ENCODE peak calls at places on chromosomes 3 and 15, in nine cellular contexts. S, R, Y, Z, C, K, X, A and V are unnamed samples.

GRCh38 chr15:25176616-25176923 is 221.8 kb downstream of the SNRPN start:
- DNase-seq in X (peak), C (no peak), Y (no peak), S (no peak), A (peak), Z (no peak), R (peak), K (no peak), V (peak)

GRCh38 chr3:127851899-127852298 is 29.6 kb upstream of the MGLL start:
- DNase-seq in Y (no peak), X (no peak), K (no peak), C (no peak), S (no peak), Z (peak), R (no peak), A (no peak), V (no peak)

GRCh38 chr3:141491929-141492328 is 5.1 kb downstream of the RASA2 start:
- DNase-seq in Y (no peak), Z (no peak), S (no peak), C (no peak), K (no peak), X (no peak), A (no peak), R (no peak), V (no peak)

GRCh38 chr3:172276103-172276502 is 172.2 kb downstream of the GHSR start:
- DNase-seq in S (no peak), Z (no peak), R (no peak), C (no peak), X (no peak), A (no peak), K (no peak), Y (no peak), V (no peak)

GRCh38 chr3:124467980-124468902 is 262.0 kb upstream of the UMPS start:
- DNase-seq in S (no peak), C (peak), Y (peak), R (peak), K (peak), X (peak), Z (peak), A (no peak), V (peak)

GRCh38 chr15:67850995-67851535 is 11.2 kb upstream of the RNU6-1 start:
- DNase-seq in Y (peak), X (no peak), Z (no peak), S (no peak), R (no peak), C (no peak), A (no peak), K (peak), V (no peak)

GRCh38 chr15:25772500-25772899 is 90.6 kb downstream of the ATP10A start:
- DNase-seq in Y (no peak), S (no peak), Z (no peak), X (no peak), R (peak), C (no peak), A (no peak), K (no peak), V (no peak)

GRCh38 chr3:44845528-44846520 is 15.9 kb upstream of the TMEM42 start:
- DNase-seq in X (no peak), C (no peak), S (no peak), K (peak), A (no peak), Z (no peak), Y (peak), R (no peak), V (no peak)

GRCh38 chr3:111589303-111590095 is 5.6 kb downstream of the ZBED2 start:
- DNase-seq in X (no peak), C (peak), K (peak), A (no peak), R (no peak), Z (no peak), S (no peak), Y (no peak), V (no peak)

GRCh38 chr15:72534522-72534921 is 60.4 kb downstream of the ARIH1 start:
- DNase-seq in S (no peak), C (no peak), K (no peak), A (no peak), R (no peak), Y (no peak), Z (no peak), X (no peak), V (no peak)

GRCh38 chr3:55571913-55572312 is 84.8 kb upstream of the WNT5A start:
- DNase-seq in A (peak), Y (peak), C (no peak), R (peak), S (peak), Z (peak), X (peak), K (no peak), V (peak)

GRCh38 chr15:89777821-89778380 is 1.8 kb downstream of the MESP2 start:
- DNase-seq in S (no peak), K (no peak), Z (no peak), R (no peak), X (no peak), Y (no peak), C (no peak), A (no peak), V (no peak)

GRCh38 chr3:62768896-62769295 is 106.3 kb downstream of the CADPS start:
- DNase-seq in S (no peak), X (no peak), A (no peak), R (no peak), K (no peak), Z (no peak), C (no peak), Y (no peak), V (no peak)

GRCh38 chr3:187705164-187705563 is 2.8 kb upstream of the RTP2 start:
- DNase-seq in Y (no peak), X (no peak), Z (no peak), S (no peak), C (no peak), K (no peak), R (no peak), A (no peak), V (no peak)

GRCh38 chr15:63991706-63992105 is 54.6 kb downstream of the DAPK2 start:
- DNase-seq in A (no peak), X (no peak), C (no peak), R (no peak), Z (no peak), Y (no peak), K (no peak), S (no peak), V (no peak)

GRCh38 chr3:27508421-27508820 is 24.2 kb upstream of the SLC4A7 start:
- DNase-seq in R (no peak), A (no peak), C (no peak), Y (peak), Z (no peak), S (no peak), K (no peak), X (no peak), V (no peak)

GRCh38 chr3:193842029-193842782 is 249.2 kb downstream of the OPA1 start:
- DNase-seq in A (no peak), R (no peak), Z (no peak), X (peak), S (no peak), Y (no peak), C (no peak), K (no peak), V (no peak)

GRCh38 chr3:12430086-12430485 is 54.2 kb upstream of the TSEN2 start:
- DNase-seq in R (no peak), C (no peak), A (no peak), K (no peak), Z (no peak), Y (no peak), X (no peak), S (no peak), V (no peak)

GRCh38 chr3:142724682-142725351 is 983 bp downstream of the TRPC1 start:
- DNase-seq in K (peak), S (peak), R (peak), C (peak), Y (peak), X (peak), Z (peak), A (no peak), V (peak)

GRCh38 chr3:117322866-117323265 is 613.3 kb downstream of the TUSC7 start:
- DNase-seq in Z (peak), R (no peak), X (no peak), S (no peak), K (peak), Y (peak), C (no peak), A (no peak), V (no peak)

GRCh38 chr15:71431345-71432336 is 316.4 kb downstream of the THSD4 start:
- DNase-seq in Z (no peak), X (no peak), K (no peak), S (no peak), Y (no peak), C (no peak), R (no peak), A (no peak), V (no peak)

GRCh38 chr3:151268267-151269235 is 9.8 kb downstream of the P2RY14 start:
- DNase-seq in Z (no peak), S (no peak), K (peak), X (peak), R (no peak), C (no peak), A (no peak), Y (no peak), V (no peak)

GRCh38 chr3:113441051-113441770 is at the start of gene CFAP44:
- DNase-seq in S (peak), A (peak), Z (peak), Y (peak), X (peak), R (peak), C (no peak), K (peak), V (peak)

GRCh38 chr3:76646921-76647562 is 392.9 kb upstream of the ROBO2 start:
- DNase-seq in K (no peak), A (no peak), Z (peak), X (no peak), Y (no peak), S (no peak), R (no peak), C (no peak), V (no peak)

GRCh38 chr15:42688301-42688700 is 48.6 kb downstream of the CDAN1 start:
- DNase-seq in A (no peak), S (no peak), R (no peak), X (no peak), K (no peak), Y (no peak), Z (no peak), C (no peak), V (no peak)

GRCh38 chr3:173894-174293 is 22.7 kb upstream of the CHL1 start:
- DNase-seq in Y (no peak), R (no peak), S (no peak), C (no peak), K (no peak), A (no peak), Z (no peak), X (no peak), V (no peak)

GRCh38 chr3:46695177-46695961 is 1.9 kb upstream of the ALS2CL start:
- DNase-seq in S (peak), A (no peak), K (no peak), X (peak), Y (no peak), Z (peak), C (peak), R (no peak), V (peak)

GRCh38 chr3:86845731-86846130 is 145.2 kb downstream of the VGLL3 start:
- DNase-seq in A (no peak), C (no peak), Z (peak), X (no peak), S (no peak), K (no peak), Y (no peak), R (no peak), V (no peak)

GRCh38 chr15:51244366-51244977 is 93.9 kb downstream of the CYP19A1 start:
- DNase-seq in R (no peak), X (no peak), C (no peak), K (peak), S (no peak), Y (peak), Z (no peak), A (no peak), V (no peak)

GRCh38 chr15:36152961-36153360 is 426.5 kb upstream of the CDIN1 start:
- DNase-seq in C (no peak), A (no peak), R (no peak), Z (no peak), K (no peak), S (no peak), Y (no peak), X (no peak), V (no peak)

GRCh38 chr3:59884409-59884808 is 834.6 kb upstream of the CFAP20DC start:
- DNase-seq in A (no peak), C (no peak), Y (no peak), K (no peak), R (no peak), Z (no peak), S (no peak), X (no peak), V (no peak)

GRCh38 chr15:25543156-25543555 is 104.3 kb upstream of the UBE3A start:
- DNase-seq in X (peak), C (no peak), S (peak), A (peak), K (peak), Z (peak), Y (peak), R (no peak), V (peak)

GRCh38 chr15:51281368-51281967 is 56.9 kb downstream of the CYP19A1 start:
- DNase-seq in Z (peak), A (no peak), X (peak), R (peak), K (peak), S (peak), Y (peak), C (peak), V (peak)

GRCh38 chr3:32621466-32621865 is 50.8 kb upstream of the DYNC1LI1 start:
- DNase-seq in A (no peak), R (no peak), C (no peak), Z (no peak), K (no peak), X (no peak), Y (no peak), S (no peak), V (no peak)

GRCh38 chr3:169104541-169104940 is 559.0 kb downstream of the MECOM start:
- DNase-seq in C (no peak), A (no peak), K (peak), Y (peak), R (no peak), S (no peak), Z (no peak), X (no peak), V (no peak)

GRCh38 chr3:194561306-194561974 is 71.8 kb downstream of the TMEM44 start:
- DNase-seq in R (no peak), Z (no peak), A (no peak), C (no peak), Y (peak), S (no peak), K (peak), X (no peak), V (no peak)

GRCh38 chr3:56254835-56255234 is 213.4 kb downstream of the ERC2 start:
- DNase-seq in Z (no peak), X (no peak), R (no peak), S (no peak), Y (peak), K (peak), C (peak), A (no peak), V (no peak)

GRCh38 chr3:157436583-157437300 is at the start of gene PTX3:
- DNase-seq in R (peak), Z (peak), X (no peak), A (no peak), Y (peak), K (peak), S (no peak), C (no peak), V (peak)

GRCh38 chr3:69209413-69209812 is 87.0 kb upstream of the LMOD3 start:
- DNase-seq in K (no peak), X (no peak), Y (no peak), R (no peak), C (no peak), S (no peak), A (no peak), Z (no peak), V (no peak)
- H3K4me3 ChIP-seq in K (no peak), X (no peak), Y (no peak), R (no peak), C (no peak), S (no peak), A (no peak), Z (no peak), V (no peak)

GRCh38 chr3:126397610-126398422 is 3.1 kb downstream of the CFAP100 start:
- DNase-seq in K (no peak), Y (no peak), S (peak), C (no peak), Z (no peak), A (peak), R (no peak), X (no peak), V (no peak)
- H3K4me3 ChIP-seq in K (no peak), Y (no peak), S (no peak), C (no peak), Z (no peak), A (no peak), R (no peak), X (no peak), V (no peak)

GRCh38 chr3:114745322-114746240 is 401.5 kb downstream of the ZBTB20 start:
- DNase-seq in X (no peak), R (no peak), K (peak), Y (peak), A (no peak), Z (peak), C (peak), S (no peak), V (no peak)
- H3K4me3 ChIP-seq in X (peak), R (no peak), K (no peak), Y (peak), A (peak), Z (no peak), C (peak), S (no peak), V (no peak)

GRCh38 chr3:126469479-126469878 is 6.2 kb downstream of the ZXDC start:
- DNase-seq in S (peak), C (no peak), Z (no peak), R (no peak), Y (no peak), X (no peak), A (no peak), K (no peak), V (peak)

GRCh38 chr3:126475411-126476114 is at the start of gene ZXDC:
- DNase-seq in R (peak), S (peak), C (peak), X (peak), K (peak), Y (peak), A (peak), Z (peak), V (peak)

GRCh38 chr3:126473292-126474168 is 2.2 kb downstream of the ZXDC start:
- DNase-seq in Y (no peak), R (no peak), S (no peak), A (no peak), X (no peak), K (no peak), Z (no peak), C (no peak), V (no peak)

GRCh38 chr3:126474498-126475410 is 937 bp downstream of the ZXDC start:
- DNase-seq in S (peak), Y (peak), R (no peak), C (peak), Z (peak), K (peak), A (no peak), X (peak), V (peak)

DNA sequence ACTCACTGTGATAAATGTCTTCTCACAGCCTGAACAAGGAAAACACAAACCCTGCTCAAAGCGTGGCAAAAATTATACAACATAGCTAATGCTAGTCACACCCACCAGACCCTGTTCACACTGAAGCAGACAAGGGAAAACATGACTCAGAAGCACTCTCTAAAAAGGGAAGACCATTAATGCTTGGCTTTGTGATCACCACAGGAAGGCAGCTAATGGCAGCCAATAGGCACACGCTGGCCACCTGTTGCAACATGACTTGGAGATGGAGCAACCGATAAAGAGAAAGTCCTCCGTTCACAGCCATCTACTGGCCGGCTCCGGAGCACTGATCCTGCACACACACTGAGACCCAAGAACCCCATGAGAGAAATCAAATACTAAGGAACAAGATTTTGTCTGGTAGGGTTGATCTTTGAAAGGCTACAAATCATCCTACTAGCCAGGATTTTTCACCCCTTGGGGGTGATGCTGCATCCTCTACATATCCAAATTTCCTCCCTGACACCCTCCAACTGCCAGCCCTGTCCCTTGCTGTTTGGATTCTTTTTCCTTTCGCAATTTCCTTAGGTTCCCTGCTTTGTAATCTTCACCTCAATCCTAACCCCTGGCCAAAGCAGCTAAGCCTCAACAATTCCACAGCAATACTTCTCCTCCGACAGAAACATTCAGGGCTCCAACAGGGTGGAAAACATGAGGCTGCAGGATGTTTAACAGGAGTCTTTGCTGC is 3.2 kb downstream of the ZXDC start:
- DNase-seq in K (peak), Z (no peak), S (peak), X (peak), Y (peak), A (no peak), C (peak), R (no peak), V (peak)
- H3K4me3 ChIP-seq in K (peak), Z (no peak), S (peak), X (no peak), Y (peak), A (no peak), C (peak), R (no peak), V (no peak)

GRCh38 chr15:62834686-62835279 is 207.8 kb upstream of the TPM1 start:
- DNase-seq in Z (no peak), R (no peak), K (no peak), C (no peak), X (peak), S (no peak), A (no peak), Y (no peak), V (no peak)

GRCh38 chr15:62835351-62835750 is 207.2 kb upstream of the TPM1 start:
- DNase-seq in R (no peak), C (no peak), S (no peak), Z (no peak), A (no peak), Y (peak), K (peak), X (no peak), V (peak)

GRCh38 chr15:62833671-62834070 is 208.9 kb upstream of the TPM1 start:
- DNase-seq in K (no peak), S (no peak), Y (peak), A (no peak), X (no peak), R (no peak), C (no peak), Z (peak), V (no peak)

GRCh38 chr15:62832231-62832630 is 210.3 kb upstream of the TPM1 start:
- DNase-seq in R (no peak), A (no peak), C (no peak), S (no peak), X (no peak), Y (no peak), Z (no peak), K (no peak), V (no peak)

DNA sequence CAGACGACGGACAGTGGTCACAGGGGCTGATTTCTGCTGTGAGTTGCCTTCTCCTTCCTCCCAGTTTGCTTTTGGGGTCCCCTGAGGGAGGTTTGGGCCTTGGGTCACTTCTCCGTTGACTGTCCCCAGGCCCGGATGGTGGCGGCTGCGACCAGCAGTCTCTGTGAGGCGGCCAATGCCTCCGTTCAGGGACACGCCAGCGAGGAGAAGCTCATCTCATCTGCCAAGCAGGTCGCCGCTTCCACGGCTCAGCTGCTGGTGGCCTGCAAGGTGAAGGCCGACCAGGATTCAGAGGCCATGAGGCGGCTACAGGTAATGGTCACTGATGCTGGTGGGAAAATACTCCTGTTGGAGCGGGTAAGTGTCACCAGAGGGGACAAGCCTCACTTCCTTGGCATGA is 206.8 kb upstream of the TPM1 start:
- DNase-seq in C (no peak), S (no peak), Z (no peak), K (no peak), X (no peak), R (no peak), Y (no peak), A (no peak), V (no peak)
- H3K4me3 ChIP-seq in C (no peak), S (no peak), Z (no peak), K (no peak), X (no peak), R (no peak), Y (no peak), A (no peak), V (no peak)

GRCh38 chr3:15771444-15771843 is 26.3 kb downstream of the ANKRD28 start:
- DNase-seq in X (no peak), K (no peak), A (no peak), Y (no peak), Z (no peak), C (no peak), S (no peak), R (no peak), V (no peak)

GRCh38 chr3:15769256-15769915 is 28.4 kb downstream of the ANKRD28 start:
- DNase-seq in Y (no peak), S (no peak), K (no peak), A (no peak), R (no peak), Z (no peak), X (no peak), C (no peak), V (no peak)

GRCh38 chr3:15766406-15766805 is 31.4 kb downstream of the ANKRD28 start:
- DNase-seq in S (no peak), C (no peak), Y (no peak), A (no peak), K (no peak), Z (no peak), R (no peak), X (no peak), V (no peak)

GRCh38 chr3:15768421-15769255 is 29.1 kb downstream of the ANKRD28 start:
- DNase-seq in S (no peak), Y (peak), A (no peak), R (peak), K (peak), X (no peak), Z (no peak), C (peak), V (peak)
- H3K4me3 ChIP-seq in S (no peak), Y (no peak), A (no peak), R (no peak), K (no peak), X (no peak), Z (no peak), C (no peak), V (no peak)